ENCODE peak calls at places on chromosomes 12 and 14, in eight cellular contexts. Q is PC-3, Y is chondrocyte, I is H9, C is pancreas, Z is HCEC 1CT, X is germinal center, G is lower leg skin. U is an unnamed sample.

GRCh38 chr14:101508948-101509729 is 52.2 kb upstream of the DIO3 start:
- DNase-seq in Q (no peak), Y (peak), I (no peak), C (no peak), Z (no peak), X (no peak), G (peak), U (no peak)

GRCh38 chr14:42378274-42378673 is 771.6 kb downstream of the LRFN5 start:
- DNase-seq in Q (no peak), Y (no peak), I (peak), C (no peak), Z (no peak), X (no peak), G (no peak), U (no peak)

GRCh38 chr12:91722072-91722471 is 423.6 kb downstream of the BTG1 start:
- DNase-seq in Q (peak), Y (no peak), I (no peak), C (no peak), Z (no peak), X (no peak), G (no peak), U (no peak)

GRCh38 chr14:100899841-100900771 is 3.4 kb downstream of the RTL1 start:
- DNase-seq in Q (peak), Y (peak), I (peak), C (no peak), Z (no peak), X (no peak), G (peak), U (peak)

GRCh38 chr12:63151061-63151897 is at the start of gene AVPR1A:
- DNase-seq in Q (no peak), Y (no peak), I (peak), C (no peak), Z (no peak), X (no peak), G (peak), U (peak)

GRCh38 chr12:68733661-68734071 is 12.3 kb upstream of the SLC35E3 start:
- DNase-seq in Q (peak), Y (no peak), I (no peak), C (no peak), Z (peak), X (no peak), G (no peak), U (no peak)

GRCh38 chr14:95555053-95555452 is 20.2 kb downstream of the GLRX5 start:
- DNase-seq in Q (no peak), Y (no peak), I (no peak), C (no peak), Z (no peak), X (no peak), G (no peak), U (no peak)

GRCh38 chr14:76007852-76008251 is 22.3 kb downstream of the IFT43 start:
- DNase-seq in Q (peak), Y (no peak), I (no peak), C (no peak), Z (peak), X (no peak), G (no peak), U (no peak)

GRCh38 chr12:59946635-59947034 is 350.8 kb downstream of the SLC16A7 start:
- DNase-seq in Q (no peak), Y (no peak), I (no peak), C (no peak), Z (no peak), X (no peak), G (no peak), U (no peak)

GRCh38 chr12:27064397-27065342 is 17.7 kb downstream of the C12orf71 start:
- DNase-seq in Q (no peak), Y (no peak), I (no peak), C (no peak), Z (no peak), X (peak), G (no peak), U (no peak)

GRCh38 chr14:43938588-43939281 is 568.3 kb downstream of the FSCB start:
- DNase-seq in Q (no peak), Y (no peak), I (no peak), C (no peak), Z (no peak), X (no peak), G (no peak), U (no peak)

GRCh38 chr14:57982161-57982560 is 116.3 kb upstream of the SLC35F4 start:
- DNase-seq in Q (no peak), Y (no peak), I (no peak), C (no peak), Z (no peak), X (no peak), G (no peak), U (no peak)

GRCh38 chr12:93954160-93955112 is 193.9 kb upstream of the PLXNC1 start:
- DNase-seq in Q (no peak), Y (no peak), I (no peak), C (no peak), Z (peak), X (no peak), G (no peak), U (no peak)

GRCh38 chr12:47032644-47033043 is 46.8 kb upstream of the PCED1B start:
- DNase-seq in Q (peak), Y (no peak), I (no peak), C (no peak), Z (peak), X (no peak), G (no peak), U (peak)

GRCh38 chr12:63935361-63935760 is 90.9 kb downstream of the SRGAP1 start:
- DNase-seq in Q (no peak), Y (no peak), I (no peak), C (no peak), Z (no peak), X (no peak), G (no peak), U (no peak)

GRCh38 chr14:92397140-92397815 is 74.3 kb downstream of the SLC24A4 start:
- DNase-seq in Q (peak), Y (no peak), I (no peak), C (no peak), Z (peak), X (no peak), G (no peak), U (no peak)

GRCh38 chr12:49854976-49855375 is 12.1 kb upstream of the BCDIN3D start:
- DNase-seq in Q (peak), Y (no peak), I (no peak), C (no peak), Z (no peak), X (no peak), G (no peak), U (no peak)

GRCh38 chr14:45201908-45202307 is 51.1 kb downstream of the MIS18BP1 start:
- DNase-seq in Q (peak), Y (no peak), I (peak), C (no peak), Z (peak), X (peak), G (no peak), U (peak)

GRCh38 chr12:120939523-120939922 is 35.4 kb upstream of the SPPL3 start:
- DNase-seq in Q (no peak), Y (no peak), I (no peak), C (no peak), Z (no peak), X (no peak), G (no peak), U (no peak)

GRCh38 chr14:65414961-65415589 is 2.5 kb downstream of the FUT8 start:
- DNase-seq in Q (peak), Y (no peak), I (no peak), C (no peak), Z (peak), X (peak), G (no peak), U (no peak)

GRCh38 chr12:113214938-113215400 is 6.3 kb upstream of the TPCN1 start:
- DNase-seq in Q (peak), Y (no peak), I (no peak), C (no peak), Z (peak), X (no peak), G (peak), U (peak)

GRCh38 chr14:44404021-44404420 is 103.1 kb downstream of the FSCB start:
- DNase-seq in Q (peak), Y (no peak), I (no peak), C (no peak), Z (no peak), X (no peak), G (no peak), U (no peak)

GRCh38 chr12:98903875-98904274 is 258.8 kb downstream of the APAF1 start:
- DNase-seq in Q (no peak), Y (no peak), I (no peak), C (no peak), Z (no peak), X (no peak), G (no peak), U (no peak)

GRCh38 chr14:45249847-45250575 is 3.0 kb downstream of the MIS18BP1 start:
- DNase-seq in Q (peak), Y (no peak), I (no peak), C (no peak), Z (peak), X (peak), G (no peak), U (peak)

GRCh38 chr14:23128969-23129758 is 10.1 kb upstream of the CEBPE start:
- DNase-seq in Q (no peak), Y (no peak), I (no peak), C (no peak), Z (no peak), X (no peak), G (no peak), U (no peak)

GRCh38 chr14:77039285-77040058 is 11.0 kb upstream of the IRF2BPL start:
- DNase-seq in Q (no peak), Y (no peak), I (no peak), C (no peak), Z (peak), X (no peak), G (no peak), U (no peak)

GRCh38 chr14:71354801-71355200 is 447.5 kb downstream of the PCNX1 start:
- DNase-seq in Q (peak), Y (no peak), I (no peak), C (no peak), Z (no peak), X (no peak), G (no peak), U (peak)

GRCh38 chr12:32896438-32897275 is at the start of gene PKP2:
- DNase-seq in Q (peak), Y (no peak), I (peak), C (peak), Z (no peak), X (peak), G (peak), U (peak)

GRCh38 chr14:105929327-105930081 is 403.1 kb downstream of the TMEM121 start:
- DNase-seq in Q (no peak), Y (peak), I (no peak), C (no peak), Z (no peak), X (no peak), G (peak), U (no peak)

GRCh38 chr14:59116984-59117415 is 71.5 kb upstream of the DAAM1 start:
- DNase-seq in Q (peak), Y (no peak), I (no peak), C (no peak), Z (peak), X (no peak), G (no peak), U (no peak)

GRCh38 chr14:74720526-74720925 is 7.6 kb downstream of the FCF1 start:
- DNase-seq in Q (no peak), Y (no peak), I (no peak), C (no peak), Z (peak), X (no peak), G (no peak), U (no peak)

GRCh38 chr14:56423591-56423991 is 156.0 kb upstream of the TMEM260 start:
- DNase-seq in Q (no peak), Y (no peak), I (no peak), C (no peak), Z (no peak), X (no peak), G (no peak), U (no peak)